ENCODE peak calls at places on chromosomes 6 and 20, in six cellular contexts. U is AG10803; A is ecto neural progenitor cell; S is stimulated activated CD4-positive, alpha-beta T cell treated with anti-CD3 and anti-CD28 coated beads, TNF-alpha, amount 100 ng/mL, for 4 hours; P is GM12865; N is GM03348. Z is an unnamed sample.

GRCh38 chr6:106347219-106347618 is 13.3 kb upstream of the CRYBG1 start:
- DNase-seq in U (no peak), A (no peak), S (no peak), P (no peak), N (no peak), Z (no peak)

GRCh38 chr20:61833807-61834610 is 231.7 kb downstream of the TAF4 start:
- DNase-seq in U (no peak), A (no peak), S (no peak), P (no peak), N (no peak), Z (no peak)

GRCh38 chr6:109186012-109186411 is 90.7 kb downstream of the CEP57L1 start:
- DNase-seq in U (no peak), A (no peak), S (no peak), P (no peak), N (no peak), Z (no peak)

GRCh38 chr6:162705736-162706135 is 21.8 kb downstream of the PRKN start:
- DNase-seq in U (no peak), A (no peak), S (no peak), P (no peak), N (no peak), Z (no peak)

GRCh38 chr20:6769953-6770831 is 2.7 kb downstream of the BMP2 start:
- DNase-seq in U (peak), A (peak), S (no peak), P (no peak), N (peak), Z (no peak)

GRCh38 chr6:31806470-31807272 is at the start of gene LSM2:
- DNase-seq in U (peak), A (peak), S (peak), P (peak), N (peak), Z (peak)

GRCh38 chr6:79570802-79571367 is 33.7 kb upstream of the LCA5 start:
- DNase-seq in U (peak), A (no peak), S (no peak), P (peak), N (peak), Z (no peak)

GRCh38 chr6:132687306-132687705 is 26.5 kb downstream of the VNN1 start:
- DNase-seq in U (peak), A (no peak), S (no peak), P (no peak), N (peak), Z (no peak)

GRCh38 chr20:4613718-4614620 is 107.7 kb upstream of the PRND start:
- DNase-seq in U (peak), A (no peak), S (peak), P (peak), N (peak), Z (peak)

GRCh38 chr20:19783966-19784401 is 25.9 kb downstream of the RIN2 start:
- DNase-seq in U (peak), A (no peak), S (no peak), P (no peak), N (peak), Z (no peak)

GRCh38 chr20:5039255-5039657 is 37.9 kb upstream of the SLC23A2 start:
- DNase-seq in U (no peak), A (no peak), S (peak), P (peak), N (no peak), Z (no peak)

GRCh38 chr6:56909115-56909907 is 45.6 kb upstream of the BEND6 start:
- DNase-seq in U (no peak), A (no peak), S (no peak), P (no peak), N (no peak), Z (no peak)

GRCh38 chr6:54990001-54990400 is 143.4 kb downstream of the FAM83B start:
- DNase-seq in U (no peak), A (no peak), S (no peak), P (no peak), N (no peak), Z (no peak)

GRCh38 chr6:46421939-46422338 is 69.3 kb downstream of the RCAN2 start:
- DNase-seq in U (no peak), A (no peak), S (no peak), P (no peak), N (no peak), Z (no peak)

GRCh38 chr6:124955108-124955851 is 7.0 kb upstream of the RNF217 start:
- DNase-seq in U (no peak), A (no peak), S (no peak), P (no peak), N (no peak), Z (no peak)

GRCh38 chr20:45890997-45891983 is at the start of the genes CTSA and NEURL2:
- DNase-seq in U (peak), A (peak), S (peak), P (peak), N (peak), Z (peak)

GRCh38 chr6:144876689-144877088 is 591.6 kb downstream of the UTRN start:
- DNase-seq in U (no peak), A (no peak), S (no peak), P (no peak), N (no peak), Z (no peak)

GRCh38 chr20:10857362-10858070 is 183.7 kb upstream of the JAG1 start:
- DNase-seq in U (peak), A (no peak), S (no peak), P (no peak), N (no peak), Z (no peak)

GRCh38 chr6:16737389-16737788 is 23.9 kb downstream of the ATXN1 start:
- DNase-seq in U (peak), A (no peak), S (no peak), P (no peak), N (peak), Z (no peak)

GRCh38 chr6:44339763-44340625 is 2.5 kb upstream of the SPATS1 start:
- DNase-seq in U (peak), A (no peak), S (no peak), P (no peak), N (no peak), Z (no peak)

GRCh38 chr6:6728169-6728941 is 139.8 kb downstream of the LY86 start:
- DNase-seq in U (no peak), A (no peak), S (no peak), P (no peak), N (no peak), Z (no peak)

GRCh38 chr6:116280161-116280959 is 630 bp upstream of the TSPYL1 start:
- DNase-seq in U (peak), A (no peak), S (no peak), P (peak), N (peak), Z (no peak)

GRCh38 chr6:170237999-170238740 is 52.7 kb downstream of the DLL1 start:
- DNase-seq in U (no peak), A (no peak), S (no peak), P (no peak), N (no peak), Z (no peak)

GRCh38 chr6:12967686-12968085 is 251.1 kb downstream of the PHACTR1 start:
- DNase-seq in U (peak), A (no peak), S (no peak), P (no peak), N (peak), Z (no peak)

GRCh38 chr6:100488231-100488630 is 23.5 kb upstream of the SIM1 start:
- DNase-seq in U (peak), A (no peak), S (no peak), P (peak), N (peak), Z (no peak)

GRCh38 chr20:10634683-10635411 is 39.0 kb downstream of the JAG1 start:
- DNase-seq in U (peak), A (no peak), S (no peak), P (no peak), N (no peak), Z (no peak)

GRCh38 chr6:12113190-12113578 is 101.1 kb downstream of the HIVEP1 start:
- DNase-seq in U (peak), A (no peak), S (no peak), P (peak), N (peak), Z (no peak)

GRCh38 chr20:35489717-35490116 is 34.3 kb downstream of the CEP250 start:
- DNase-seq in U (no peak), A (no peak), S (no peak), P (no peak), N (no peak), Z (no peak)

GRCh38 chr6:32972353-32973143 is 4.2 kb downstream of the BRD2 start:
- DNase-seq in U (no peak), A (peak), S (peak), P (peak), N (no peak), Z (no peak)

GRCh38 chr6:27214126-27214601 is 33.3 kb upstream of the PRSS16 start:
- DNase-seq in U (no peak), A (no peak), S (no peak), P (peak), N (no peak), Z (no peak)

GRCh38 chr6:73704260-73704659 is 8.3 kb downstream of the CD109 start:
- DNase-seq in U (peak), A (no peak), S (no peak), P (peak), N (peak), Z (no peak)

GRCh38 chr6:33983109-33983475 is 162.8 kb downstream of the GRM4 start:
- DNase-seq in U (peak), A (peak), S (no peak), P (no peak), N (peak), Z (no peak)

GRCh38 chr6:10855233-10855632 is 16.9 kb upstream of the MAK start:
- DNase-seq in U (no peak), A (no peak), S (no peak), P (no peak), N (no peak), Z (no peak)

GRCh38 chr20:44288252-44288651 is 22.8 kb downstream of the FITM2 start:
- DNase-seq in U (no peak), A (no peak), S (no peak), P (peak), N (no peak), Z (no peak)

GRCh38 chr20:57361517-57361916 is 10.5 kb downstream of the RAE1 start:
- DNase-seq in U (peak), A (no peak), S (no peak), P (no peak), N (peak), Z (no peak)

GRCh38 chr6:170152989-170153388 is 137.9 kb downstream of the DLL1 start:
- DNase-seq in U (no peak), A (no peak), S (no peak), P (no peak), N (no peak), Z (no peak)

GRCh38 chr6:75602164-75602896 is 650 bp downstream of the SENP6 start:
- DNase-seq in U (peak), A (peak), S (peak), P (peak), N (peak), Z (peak)